ENCODE peak calls at places on chromosomes 5 and 9, in six cellular contexts. One of them, this sample, is unnamed.

GRCh38 chr5:173236531-173237501 is 1.8 kb upstream of the NKX2-5 start:
- DNase-seq in Panc1: no peak
- DNase-seq in heart left ventricle: no peak
- DNase-seq in PC-3: no peak
- DNase-seq in astrocyte: no peak
- DNase-seq in CD8-positive, alpha-beta memory T cell: no peak
- DNase-seq in this sample: peak; percentile 48

GRCh38 chr9:104527109-104527508 is at the start of gene OR13C4:
- DNase-seq in heart left ventricle: no peak
- DNase-seq in CD8-positive, alpha-beta memory T cell: no peak
- DNase-seq in Panc1: no peak
- DNase-seq in astrocyte: no peak
- DNase-seq in PC-3: no peak
- DNase-seq in this sample: no peak

GRCh38 chr9:107872457-107873192 is 383.1 kb upstream of the KLF4 start:
- DNase-seq in astrocyte: no peak
- DNase-seq in CD8-positive, alpha-beta memory T cell: no peak
- DNase-seq in heart left ventricle: no peak
- DNase-seq in PC-3: no peak
- DNase-seq in Panc1: no peak
- DNase-seq in this sample: no peak

GRCh38 chr5:95411476-95411875 is 20.3 kb downstream of the FAM81B start:
- DNase-seq in astrocyte: no peak
- DNase-seq in CD8-positive, alpha-beta memory T cell: no peak
- DNase-seq in heart left ventricle: no peak
- DNase-seq in Panc1: no peak
- DNase-seq in PC-3: no peak
- DNase-seq in this sample: no peak

GRCh38 chr9:28839778-28840430 is 1266.6 kb upstream of the C9orf72 start:
- DNase-seq in heart left ventricle: peak; percentile 47
- DNase-seq in Panc1: no peak
- DNase-seq in astrocyte: no peak
- DNase-seq in CD8-positive, alpha-beta memory T cell: no peak
- DNase-seq in PC-3: no peak
- DNase-seq in this sample: no peak

GRCh38 chr9:89661391-89661949 is 56.7 kb downstream of the GADD45G start:
- DNase-seq in astrocyte: no peak
- DNase-seq in PC-3: no peak
- DNase-seq in Panc1: no peak
- DNase-seq in CD8-positive, alpha-beta memory T cell: no peak
- DNase-seq in heart left ventricle: peak; percentile 65
- DNase-seq in this sample: no peak

GRCh38 chr5:107553063-107553676 is 117.6 kb downstream of the EFNA5 start:
- DNase-seq in CD8-positive, alpha-beta memory T cell: no peak
- DNase-seq in heart left ventricle: no peak
- DNase-seq in PC-3: peak; percentile 34
- DNase-seq in Panc1: no peak
- DNase-seq in astrocyte: peak; percentile 34
- DNase-seq in this sample: no peak

GRCh38 chr9:89532478-89532877 is 34.6 kb upstream of the SEMA4D start:
- DNase-seq in CD8-positive, alpha-beta memory T cell: no peak
- DNase-seq in astrocyte: no peak
- DNase-seq in PC-3: no peak
- DNase-seq in Panc1: no peak
- DNase-seq in heart left ventricle: no peak
- DNase-seq in this sample: no peak

GRCh38 chr5:122726990-122727616 is 47.8 kb upstream of the SNX2 start:
- DNase-seq in astrocyte: peak; percentile 85
- DNase-seq in Panc1: peak; percentile 50
- DNase-seq in PC-3: peak; percentile 90
- DNase-seq in CD8-positive, alpha-beta memory T cell: no peak
- DNase-seq in heart left ventricle: no peak
- DNase-seq in this sample: no peak

GRCh38 chr9:114246558-114246957 is 76.3 kb upstream of the ORM1 start:
- DNase-seq in PC-3: no peak
- DNase-seq in heart left ventricle: no peak
- DNase-seq in Panc1: no peak
- DNase-seq in astrocyte: peak; percentile 50
- DNase-seq in CD8-positive, alpha-beta memory T cell: no peak
- DNase-seq in this sample: peak; percentile 38

GRCh38 chr9:116705531-116705930 is 18.4 kb downstream of the TRIM32 start:
- DNase-seq in PC-3: no peak
- DNase-seq in CD8-positive, alpha-beta memory T cell: no peak
- DNase-seq in heart left ventricle: no peak
- DNase-seq in astrocyte: no peak
- DNase-seq in Panc1: no peak
- DNase-seq in this sample: no peak

GRCh38 chr9:130847306-130848217 is 12.5 kb downstream of the ABL1 start:
- DNase-seq in astrocyte: peak; percentile 100
- DNase-seq in Panc1: no peak
- DNase-seq in CD8-positive, alpha-beta memory T cell: no peak
- DNase-seq in PC-3: peak; percentile 91
- DNase-seq in heart left ventricle: peak; percentile 62
- DNase-seq in this sample: peak; percentile 80

GRCh38 chr9:10614201-10614870 is 1.5 kb upstream of the PTPRD start:
- DNase-seq in Panc1: no peak
- DNase-seq in CD8-positive, alpha-beta memory T cell: no peak
- DNase-seq in astrocyte: no peak
- DNase-seq in heart left ventricle: no peak
- DNase-seq in PC-3: peak; percentile 3
- DNase-seq in this sample: no peak

GRCh38 chr9:32969270-32969669 is 32.2 kb downstream of the APTX start:
- DNase-seq in astrocyte: peak; percentile 69
- DNase-seq in CD8-positive, alpha-beta memory T cell: no peak
- DNase-seq in Panc1: no peak
- DNase-seq in heart left ventricle: no peak
- DNase-seq in PC-3: no peak
- DNase-seq in this sample: no peak

GRCh38 chr9:135128035-135128670 is 40.7 kb downstream of the OLFM1 start:
- DNase-seq in astrocyte: no peak
- DNase-seq in CD8-positive, alpha-beta memory T cell: no peak
- DNase-seq in PC-3: no peak
- DNase-seq in heart left ventricle: no peak
- DNase-seq in Panc1: no peak
- DNase-seq in this sample: no peak

GRCh38 chr5:181566-181965 is 9.7 kb upstream of the LRRC14B start:
- DNase-seq in Panc1: no peak
- DNase-seq in PC-3: no peak
- DNase-seq in CD8-positive, alpha-beta memory T cell: no peak
- DNase-seq in heart left ventricle: peak; percentile 51
- DNase-seq in astrocyte: no peak
- DNase-seq in this sample: peak; percentile 47

GRCh38 chr5:98795243-98795642 is 21.8 kb downstream of the RGMB start:
- DNase-seq in heart left ventricle: no peak
- DNase-seq in astrocyte: no peak
- DNase-seq in PC-3: no peak
- DNase-seq in CD8-positive, alpha-beta memory T cell: no peak
- DNase-seq in Panc1: no peak
- DNase-seq in this sample: no peak

GRCh38 chr9:38707885-38708640 is 11.9 kb downstream of the FAM240B start:
- DNase-seq in PC-3: peak; percentile 29
- DNase-seq in Panc1: no peak
- DNase-seq in astrocyte: no peak
- DNase-seq in heart left ventricle: no peak
- DNase-seq in CD8-positive, alpha-beta memory T cell: no peak
- DNase-seq in this sample: no peak

GRCh38 chr9:34123682-34124081 is 2.8 kb downstream of the DCAF12 start:
- DNase-seq in Panc1: no peak
- DNase-seq in astrocyte: no peak
- DNase-seq in heart left ventricle: no peak
- DNase-seq in PC-3: no peak
- DNase-seq in CD8-positive, alpha-beta memory T cell: peak; percentile 11
- DNase-seq in this sample: no peak

DNA sequence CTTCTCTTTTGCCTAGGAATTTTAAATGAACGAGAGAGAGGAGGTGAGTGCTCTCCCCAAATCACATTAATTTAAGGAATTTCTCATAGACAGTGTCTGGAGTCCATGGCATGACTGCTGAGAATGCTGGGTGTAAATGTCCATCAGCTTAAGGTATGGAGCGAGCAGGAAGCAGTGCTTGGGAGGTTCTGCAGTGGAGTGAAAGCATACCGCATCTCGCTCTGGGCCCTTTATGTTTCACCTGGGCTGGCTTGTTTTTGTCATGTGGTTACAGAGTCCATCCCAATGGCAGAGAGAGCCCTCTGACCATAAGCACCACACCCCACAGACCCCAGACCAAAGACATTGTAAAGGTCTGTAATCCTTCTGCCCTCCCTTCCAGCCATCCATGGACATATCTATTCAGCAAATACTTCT is 20.6 kb upstream of the TNFAIP8 start:
- DNase-seq in PC-3: no peak
- DNase-seq in Panc1: no peak
- DNase-seq in CD8-positive, alpha-beta memory T cell: no peak
- DNase-seq in astrocyte: no peak
- DNase-seq in heart left ventricle: no peak
- DNase-seq in this sample: no peak
- H3K27me3 ChIP-seq in PC-3: no peaks in the 10 kb centered on the region
- H3K27me3 ChIP-seq in Panc1: no peaks in the 10 kb centered on the region
- H3K27me3 ChIP-seq in CD8-positive, alpha-beta memory T cell: no peaks in the 10 kb centered on the region
- H3K27me3 ChIP-seq in astrocyte: no peaks in the 10 kb centered on the region
- H3K27me3 ChIP-seq in heart left ventricle: no peaks in the 10 kb centered on the region
- H3K27me3 ChIP-seq in this sample: no peaks in the 10 kb centered on the region

DNA sequence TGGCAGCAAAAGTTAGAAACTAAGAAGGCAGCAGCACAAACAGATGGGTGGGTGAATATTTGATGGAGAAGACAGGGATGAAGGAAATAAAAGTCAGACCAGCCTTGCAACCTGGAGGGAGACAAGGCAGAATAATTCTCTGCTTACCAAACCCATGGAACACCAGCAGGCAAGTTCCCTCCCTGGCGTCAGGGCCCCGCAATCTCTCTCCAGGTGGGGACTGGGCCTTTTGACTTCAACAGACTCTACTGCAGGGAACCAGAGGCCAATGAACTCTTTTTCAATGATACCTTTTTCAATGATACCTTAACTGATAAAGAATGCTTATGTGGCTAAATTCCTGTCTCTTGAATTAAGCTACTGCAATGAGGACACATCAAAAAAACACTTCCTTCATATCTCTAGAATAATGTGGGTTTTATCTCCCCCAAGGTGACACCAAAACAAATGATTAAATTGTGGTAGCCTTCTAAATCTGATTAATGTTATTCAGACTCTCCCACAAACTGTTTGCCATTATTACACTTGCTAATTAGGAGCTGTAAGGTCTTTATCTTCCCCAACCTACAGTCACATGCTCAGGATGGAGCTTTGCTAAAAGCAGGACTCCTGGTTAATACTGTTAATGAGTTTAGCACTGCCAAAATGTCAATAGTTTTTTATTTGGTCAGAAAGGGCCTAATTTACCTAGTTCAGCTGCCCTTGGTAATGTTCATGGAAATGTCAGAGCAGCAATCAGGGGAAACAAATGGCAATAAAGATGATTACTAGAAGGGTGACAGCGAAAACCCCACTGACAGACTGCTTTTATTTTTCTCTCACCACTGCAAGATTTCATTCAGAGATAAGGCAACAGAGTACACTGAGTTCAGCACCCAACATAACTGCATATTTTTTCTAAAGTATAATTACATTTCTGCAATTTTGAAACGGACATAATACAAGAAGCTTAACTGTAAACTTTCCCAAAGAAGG is 165.5 kb downstream of the TSSK1B start:
- DNase-seq in astrocyte: no peak
- DNase-seq in PC-3: no peak
- DNase-seq in Panc1: no peak
- DNase-seq in CD8-positive, alpha-beta memory T cell: no peak
- DNase-seq in heart left ventricle: no peak
- DNase-seq in this sample: no peak
- H3K4me1 ChIP-seq in astrocyte: peaks cover 34% of the 10 kb centered on the region
- H3K4me1 ChIP-seq in PC-3: peaks cover 15% of the 10 kb centered on the region
- H3K4me1 ChIP-seq in Panc1: no peaks in the 10 kb centered on the region
- H3K4me1 ChIP-seq in CD8-positive, alpha-beta memory T cell: no peaks in the 10 kb centered on the region
- H3K4me1 ChIP-seq in heart left ventricle: peaks cover 25% of the 10 kb centered on the region
- H3K4me1 ChIP-seq in this sample: peaks cover 13% of the 10 kb centered on the region

GRCh38 chr9:15213249-15213648 is 93.8 kb downstream of the TTC39B start:
- DNase-seq in Panc1: no peak
- DNase-seq in heart left ventricle: no peak
- DNase-seq in PC-3: no peak
- DNase-seq in astrocyte: no peak
- DNase-seq in CD8-positive, alpha-beta memory T cell: no peak
- DNase-seq in this sample: no peak

GRCh38 chr9:15206949-15207696 is 99.9 kb downstream of the TTC39B start:
- DNase-seq in PC-3: peak; percentile 3
- DNase-seq in heart left ventricle: no peak
- DNase-seq in Panc1: no peak
- DNase-seq in CD8-positive, alpha-beta memory T cell: no peak
- DNase-seq in astrocyte: no peak
- DNase-seq in this sample: no peak

GRCh38 chr9:15205632-15206243 is 101.3 kb downstream of the TTC39B start:
- DNase-seq in astrocyte: peak; percentile 20
- DNase-seq in PC-3: no peak
- DNase-seq in Panc1: no peak
- DNase-seq in CD8-positive, alpha-beta memory T cell: no peak
- DNase-seq in heart left ventricle: no peak
- DNase-seq in this sample: no peak

GRCh38 chr9:15211994-15212501 is 95.0 kb downstream of the TTC39B start:
- DNase-seq in PC-3: no peak
- DNase-seq in CD8-positive, alpha-beta memory T cell: no peak
- DNase-seq in Panc1: no peak
- DNase-seq in astrocyte: peak; percentile 93
- DNase-seq in heart left ventricle: no peak
- DNase-seq in this sample: no peak

DNA sequence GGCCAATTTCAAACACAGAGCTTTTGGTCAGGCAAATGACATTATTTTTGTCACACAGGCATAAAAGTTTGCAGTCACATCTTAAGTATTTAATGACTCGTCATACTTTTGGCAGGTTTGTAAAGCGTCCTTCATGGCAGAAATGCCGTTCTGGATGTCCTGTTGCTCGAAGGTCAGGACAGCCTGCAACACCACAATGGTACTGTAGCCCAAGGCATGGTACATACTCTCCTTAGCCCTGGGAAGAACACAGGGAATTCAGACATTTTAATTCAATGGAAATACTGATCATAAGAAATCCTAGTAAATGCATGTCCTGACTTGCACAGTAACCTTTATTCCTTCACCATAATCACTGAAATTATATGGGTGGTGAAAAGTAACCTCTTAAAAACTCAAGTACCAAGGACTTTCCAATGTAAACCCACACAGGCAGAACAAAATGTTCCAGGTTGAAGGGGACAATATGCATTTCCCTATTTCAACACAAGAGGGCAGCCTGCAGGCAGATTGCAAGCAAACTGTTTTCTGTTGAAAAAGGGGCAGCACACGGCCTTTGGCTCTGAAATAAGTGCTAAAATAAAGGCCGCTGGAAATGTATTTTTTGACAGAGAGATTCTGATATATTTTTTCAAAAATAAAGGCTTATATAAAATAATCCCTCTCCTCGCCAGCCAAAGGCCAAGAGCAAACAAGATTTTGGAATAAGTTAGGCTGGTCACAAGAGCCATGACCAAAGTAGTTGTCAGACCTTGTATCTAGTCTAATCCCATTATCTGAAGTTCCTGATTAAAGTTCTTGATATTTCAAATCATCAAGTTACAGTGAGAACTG is 95.6 kb downstream of the TTC39B start:
- DNase-seq in heart left ventricle: no peak
- DNase-seq in CD8-positive, alpha-beta memory T cell: peak; percentile 43
- DNase-seq in Panc1: peak; percentile 35
- DNase-seq in astrocyte: peak; percentile 49
- DNase-seq in PC-3: peak; percentile 75
- DNase-seq in this sample: peak; percentile 29
- H3K27ac ChIP-seq in heart left ventricle: no peak overlapping the region
- H3K27ac ChIP-seq in CD8-positive, alpha-beta memory T cell: no peak overlapping the region
- H3K27ac ChIP-seq in Panc1: no peak overlapping the region
- H3K27ac ChIP-seq in astrocyte: peak overlapping the region; percentile 23
- H3K27ac ChIP-seq in PC-3: no peak overlapping the region
- H3K27ac ChIP-seq in this sample: peak overlapping the region; percentile 53

GRCh38 chr5:176619569-176620332 is 9.8 kb upstream of the GPRIN1 start:
- DNase-seq in Panc1: no peak
- DNase-seq in CD8-positive, alpha-beta memory T cell: no peak
- DNase-seq in PC-3: no peak
- DNase-seq in heart left ventricle: no peak
- DNase-seq in astrocyte: no peak
- DNase-seq in this sample: no peak
- H3K27me3 ChIP-seq in Panc1: no peaks in the 10 kb centered on the region
- H3K27me3 ChIP-seq in CD8-positive, alpha-beta memory T cell: peaks cover 35% of the 10 kb centered on the region
- H3K27me3 ChIP-seq in PC-3: peaks cover 18% of the 10 kb centered on the region
- H3K27me3 ChIP-seq in heart left ventricle: peaks cover 67% of the 10 kb centered on the region
- H3K27me3 ChIP-seq in astrocyte: peaks cover 20% of the 10 kb centered on the region
- H3K27me3 ChIP-seq in this sample: no peaks in the 10 kb centered on the region